ENCODE peak calls at places on chromosomes 16 and 17, in eight cellular contexts. I, Z, N, T, W, D, Q and S are unnamed samples.

GRCh38 chr17:63680700-63681099 is 19.2 kb downstream of the LIMD2 start:
- DNase-seq in Q (no peak), D (no peak), I (no peak), N (no peak), T (no peak), Z (no peak), W (no peak), S (no peak)

GRCh38 chr17:82929011-82929622 is 89.3 kb upstream of the ZNF750 start:
- DNase-seq in W (no peak), N (no peak), T (no peak), D (no peak), Z (no peak), Q (no peak), I (no peak), S (no peak)

GRCh38 chr16:2210386-2211365 is at the start of gene BRICD5:
- DNase-seq in I (no peak), Q (no peak), T (no peak), D (no peak), Z (no peak), W (no peak), N (no peak), S (no peak)

GRCh38 chr16:31099860-31100638 is 5.5 kb upstream of the VKORC1 start:
- DNase-seq in Q (peak; percentile 51), I (no peak), N (no peak), D (no peak), W (no peak), Z (no peak), T (no peak), S (no peak)

GRCh38 chr16:29991571-29991904 is 3.9 kb downstream of the HIRIP3 start:
- DNase-seq in Z (no peak), N (no peak), D (no peak), Q (no peak), I (no peak), W (no peak), T (no peak), S (no peak)

GRCh38 chr17:29019475-29020181 is 13.8 kb upstream of the SEZ6 start:
- DNase-seq in Q (no peak), W (no peak), Z (no peak), T (no peak), N (peak; percentile 32), D (no peak), I (no peak), S (no peak)

GRCh38 chr17:45325810-45326209 is 9.0 kb upstream of the MAP3K14 start:
- DNase-seq in W (no peak), N (no peak), Q (no peak), I (no peak), T (no peak), Z (no peak), D (no peak), S (no peak)

GRCh38 chr17:58176200-58176599 is 9.4 kb downstream of the OR4D2 start:
- DNase-seq in D (no peak), N (no peak), Q (no peak), W (no peak), I (no peak), Z (no peak), T (no peak), S (no peak)

GRCh38 chr17:3641717-3642486 is 5.3 kb downstream of the CTNS start:
- DNase-seq in I (no peak), N (no peak), Q (no peak), Z (no peak), D (no peak), W (no peak), T (no peak), S (no peak)

GRCh38 chr16:56643080-56643778 is 4.8 kb downstream of the MT1A start:
- DNase-seq in Z (no peak), T (peak; percentile 76), I (no peak), D (no peak), Q (peak; percentile 56), N (peak; percentile 67), W (peak; percentile 57), S (no peak)

GRCh38 chr16:57505169-57505568 is 18.9 kb upstream of the DOK4 start:
- DNase-seq in I (no peak), N (no peak), D (no peak), W (no peak), Z (no peak), Q (no peak), T (no peak), S (no peak)

GRCh38 chr17:61158372-61158771 is 241.3 kb upstream of the TBX2 start:
- DNase-seq in W (no peak), D (no peak), I (no peak), Z (no peak), Q (no peak), T (no peak), N (no peak), S (no peak)

GRCh38 chr16:59605706-59606105 is 871.6 kb upstream of the GOT2 start:
- DNase-seq in W (no peak), I (no peak), N (no peak), Z (no peak), Q (peak; percentile 67), D (no peak), T (no peak), S (no peak)

GRCh38 chr17:79844869-79845600 is 5.8 kb upstream of the CBX4 start:
- DNase-seq in D (peak; percentile 63), T (no peak), I (no peak), N (no peak), Q (no peak), Z (no peak), W (peak; percentile 28), S (no peak)